ENCODE peak calls at places on chromosome 16, in nine cellular contexts. T, W, R, B, P, K, V, Q and A are unnamed samples.

GRCh38 chr16:17396762-17397498 is 73.8 kb downstream of the XYLT1 start:
- DNase-seq in T (no peak), W (peak; percentile 29), R (peak; percentile 81), B (no peak), P (peak; percentile 56), K (no peak), V (peak; percentile 69), Q (peak; percentile 19), A (peak; percentile 42)

GRCh38 chr16:57115148-57115503 is 22.7 kb downstream of the CPNE2 start:
- DNase-seq in T (no peak), W (no peak), R (no peak), B (no peak), P (no peak), K (no peak), V (no peak), Q (no peak), A (peak; percentile 26)

GRCh38 chr16:71404364-71404763 is 37.5 kb downstream of the TLE7 start:
- DNase-seq in T (no peak), W (no peak), R (no peak), B (no peak), P (no peak), K (no peak), V (no peak), Q (no peak), A (no peak)

GRCh38 chr16:23174622-23175021 is 7.9 kb upstream of the SCNN1G start:
- DNase-seq in T (no peak), W (no peak), R (no peak), B (no peak), P (peak; percentile 29), K (no peak), V (no peak), Q (no peak), A (peak; percentile 10)

GRCh38 chr16:19841184-19841583 is 43.5 kb downstream of the GPRC5B start:
- DNase-seq in T (peak; percentile 4), W (no peak), R (no peak), B (no peak), P (no peak), K (no peak), V (no peak), Q (no peak), A (no peak)

GRCh38 chr16:56956756-56957155 is 5.0 kb upstream of the CETP start:
- DNase-seq in T (no peak), W (no peak), R (no peak), B (no peak), P (no peak), K (no peak), V (no peak), Q (no peak), A (no peak)

GRCh38 chr16:24890746-24891145 is 45.0 kb downstream of the SLC5A11 start:
- DNase-seq in T (peak; percentile 59), W (no peak), R (no peak), B (no peak), P (no peak), K (no peak), V (no peak), Q (no peak), A (no peak)

GRCh38 chr16:89256651-89257254 is 39.2 kb downstream of the ZNF778 start:
- DNase-seq in T (no peak), W (no peak), R (peak; percentile 47), B (peak; percentile 24), P (peak; percentile 21), K (peak; percentile 87), V (no peak), Q (no peak), A (peak; percentile 65)

GRCh38 chr16:57049678-57050077 is 42.7 kb upstream of the CPNE2 start:
- DNase-seq in T (no peak), W (no peak), R (no peak), B (no peak), P (no peak), K (no peak), V (no peak), Q (no peak), A (no peak)

GRCh38 chr16:86772671-86773338 is 194.5 kb downstream of the FOXL1 start:
- DNase-seq in T (no peak), W (no peak), R (no peak), B (no peak), P (peak; percentile 42), K (no peak), V (no peak), Q (no peak), A (peak; percentile 70)

GRCh38 chr16:49277766-49278566 is 3.7 kb downstream of the CBLN1 start:
- DNase-seq in T (no peak), W (no peak), R (no peak), B (no peak), P (no peak), K (no peak), V (no peak), Q (no peak), A (no peak)

GRCh38 chr16:60142991-60143705 is 1409.0 kb upstream of the GOT2 start:
- DNase-seq in T (no peak), W (no peak), R (no peak), B (no peak), P (peak; percentile 47), K (no peak), V (no peak), Q (no peak), A (no peak)

GRCh38 chr16:30185141-30185682 is 1.8 kb downstream of the CORO1A start:
- DNase-seq in T (no peak), W (no peak), R (no peak), B (peak; percentile 20), P (no peak), K (peak; percentile 77), V (peak; percentile 38), Q (peak; percentile 15), A (no peak)

GRCh38 chr16:47887496-47887895 is 268.3 kb downstream of the ABCC12 start:
- DNase-seq in T (no peak), W (no peak), R (no peak), B (no peak), P (peak; percentile 16), K (no peak), V (no peak), Q (no peak), A (no peak)

GRCh38 chr16:48810803-48811453 is 200.9 kb upstream of the N4BP1 start:
- DNase-seq in T (no peak), W (no peak), R (no peak), B (no peak), P (no peak), K (no peak), V (no peak), Q (no peak), A (no peak)

GRCh38 chr16:4465977-4466779 is 8.2 kb downstream of the NMRAL1 start:
- DNase-seq in T (no peak), W (no peak), R (peak; percentile 28), B (peak; percentile 78), P (no peak), K (no peak), V (no peak), Q (peak; percentile 74), A (no peak)

GRCh38 chr16:14354561-14355351 is 275.3 kb downstream of the PARN start:
- DNase-seq in T (no peak), W (no peak), R (no peak), B (no peak), P (peak; percentile 30), K (no peak), V (no peak), Q (no peak), A (no peak)

GRCh38 chr16:78609542-78610253 is 510.2 kb downstream of the WWOX start:
- DNase-seq in T (no peak), W (no peak), R (no peak), B (no peak), P (no peak), K (no peak), V (no peak), Q (no peak), A (no peak)

GRCh38 chr16:24737391-24737871 is 8.0 kb downstream of the TNRC6A start:
- DNase-seq in T (no peak), W (no peak), R (no peak), B (no peak), P (peak; percentile 72), K (no peak), V (no peak), Q (no peak), A (peak; percentile 51)

DNA sequence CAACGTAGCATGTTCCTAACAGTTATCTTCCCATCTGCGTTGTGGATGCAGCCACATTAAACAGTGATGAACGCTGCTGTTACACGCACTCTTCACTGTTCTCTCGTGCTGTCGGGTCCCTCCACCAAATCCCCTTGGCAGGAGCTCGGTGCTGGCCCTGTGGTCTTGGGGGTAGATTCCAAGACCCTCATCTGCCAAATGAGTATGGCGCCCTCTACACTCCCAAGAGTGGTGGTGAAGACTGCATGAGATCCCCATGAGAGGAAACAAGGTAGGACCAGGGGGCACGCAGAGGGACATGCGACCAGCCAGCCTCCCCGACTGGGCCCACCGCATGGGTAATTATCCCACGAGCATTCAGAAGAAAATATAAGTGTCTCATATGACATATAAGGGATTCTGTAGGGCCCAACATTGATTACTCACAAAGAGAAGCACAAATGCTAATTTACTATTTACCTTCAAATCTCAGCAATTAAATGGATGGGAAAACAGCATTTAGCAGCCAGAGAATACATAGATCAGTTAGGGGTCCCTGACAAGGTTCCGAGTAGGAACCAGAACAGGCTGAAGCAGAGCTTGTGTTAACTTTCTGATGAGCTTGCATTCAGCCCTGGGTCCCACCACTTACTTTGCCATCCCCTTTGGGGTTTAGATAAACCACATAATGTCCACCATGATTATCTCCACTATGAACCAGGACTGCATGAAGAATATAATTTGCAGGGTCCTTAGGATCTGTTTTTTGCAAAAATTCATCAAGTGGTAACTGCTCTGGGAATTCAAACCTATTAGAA is 23.8 kb downstream of the LITAFD start:
- DNase-seq in T (no peak), W (no peak), R (no peak), B (no peak), P (no peak), K (no peak), V (no peak), Q (no peak), A (no peak)
- TF ChIP-seq CTCF in T (no peak), W (no peak), R (no peak), B (no peak), P (peak; percentile 59), K (no peak), V (no peak), Q (no peak), A (peak; percentile 32)

GRCh38 chr16:65118866-65119265 is 3.0 kb downstream of the CDH11 start:
- DNase-seq in T (no peak), W (no peak), R (no peak), B (no peak), P (no peak), K (no peak), V (no peak), Q (no peak), A (no peak)
- H3K4me3 ChIP-seq in T (no peak overlapping the region), W (no peak overlapping the region), R (no peak overlapping the region), B (no peak overlapping the region), P (peak overlapping the region; percentile 75), K (no peak overlapping the region), V (no peak overlapping the region), Q (no peak overlapping the region), A (peak overlapping the region; percentile 3)

GRCh38 chr16:11315499-11315898 is 29.8 kb upstream of the RMI2 start:
- DNase-seq in T (no peak), W (no peak), R (no peak), B (no peak), P (peak; percentile 70), K (peak; percentile 87), V (no peak), Q (no peak), A (no peak)
- TF ChIP-seq CTCF in T (no peak), W (no peak), R (no peak), B (peak; percentile 7), P (peak; percentile 45), K (no peak), V (no peak), Q (no peak), A (no peak)

DNA sequence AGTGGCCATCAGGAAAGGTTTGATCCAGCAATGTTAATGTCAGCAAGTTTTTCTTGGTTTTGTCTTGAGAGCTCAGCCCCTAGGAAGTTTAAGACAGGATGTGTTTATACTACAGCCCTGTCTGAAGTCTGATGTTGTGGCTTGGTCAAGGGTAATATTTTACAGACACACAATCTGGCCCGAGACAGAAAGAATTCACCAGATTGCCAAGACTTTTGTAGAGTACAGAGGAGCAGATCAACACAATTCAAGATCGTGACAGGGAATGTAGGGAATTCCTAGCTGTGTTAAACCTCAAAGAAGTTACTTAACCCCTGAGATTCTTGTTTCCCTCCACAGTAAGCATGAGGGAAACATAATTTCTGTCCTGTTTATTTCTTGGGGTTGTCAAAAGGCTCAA is 63.1 kb downstream of the SHISA9 start:
- DNase-seq in T (no peak), W (no peak), R (no peak), B (no peak), P (no peak), K (no peak), V (no peak), Q (no peak), A (peak; percentile 4)
- H3K4me3 ChIP-seq in T (no peak overlapping the region), W (no peak overlapping the region), R (no peak overlapping the region), B (no peak overlapping the region), P (no peak overlapping the region), K (no peak overlapping the region), V (no peak overlapping the region), Q (no peak overlapping the region), A (no peak overlapping the region)